ENCODE peak calls at places on chromosomes 12 and 14, in five cellular contexts. One of them, this sample, is unnamed.

GRCh38 chr12:113241191-113242017 is 20.1 kb downstream of the TPCN1 start:
- DNase-seq in left ventricle myocardium inferior: no peak
- DNase-seq in endothelial cell: no peak
- DNase-seq in CD8-positive, alpha-beta T cell: no peak
- DNase-seq in Peyer's patch: peak; percentile 88
- DNase-seq in this sample: peak; percentile 82

GRCh38 chr12:3295648-3296408 is 195.2 kb upstream of the PRMT8 start:
- DNase-seq in Peyer's patch: no peak
- DNase-seq in endothelial cell: no peak
- DNase-seq in left ventricle myocardium inferior: peak; percentile 65
- DNase-seq in CD8-positive, alpha-beta T cell: no peak
- DNase-seq in this sample: no peak

GRCh38 chr12:104747956-104748355 is 210.1 kb downstream of the SLC41A2 start:
- DNase-seq in Peyer's patch: no peak
- DNase-seq in left ventricle myocardium inferior: no peak
- DNase-seq in CD8-positive, alpha-beta T cell: no peak
- DNase-seq in endothelial cell: no peak
- DNase-seq in this sample: no peak

GRCh38 chr12:52924764-52925716 is 20.2 kb upstream of the KRT8 start:
- DNase-seq in Peyer's patch: peak; percentile 75
- DNase-seq in CD8-positive, alpha-beta T cell: no peak
- DNase-seq in left ventricle myocardium inferior: no peak
- DNase-seq in endothelial cell: no peak
- DNase-seq in this sample: peak; percentile 74

GRCh38 chr14:48974994-48975393 is 611.2 kb downstream of the RPS29 start:
- DNase-seq in left ventricle myocardium inferior: no peak
- DNase-seq in CD8-positive, alpha-beta T cell: no peak
- DNase-seq in Peyer's patch: no peak
- DNase-seq in endothelial cell: no peak
- DNase-seq in this sample: no peak

GRCh38 chr12:26431211-26431610 is 235.8 kb downstream of the SSPN start:
- DNase-seq in left ventricle myocardium inferior: no peak
- DNase-seq in endothelial cell: no peak
- DNase-seq in Peyer's patch: no peak
- DNase-seq in CD8-positive, alpha-beta T cell: no peak
- DNase-seq in this sample: no peak

GRCh38 chr14:58746261-58746660 is 108.5 kb downstream of the DACT1 start:
- DNase-seq in left ventricle myocardium inferior: no peak
- DNase-seq in Peyer's patch: no peak
- DNase-seq in CD8-positive, alpha-beta T cell: no peak
- DNase-seq in endothelial cell: no peak
- DNase-seq in this sample: no peak

GRCh38 chr12:15196678-15197267 is 24.4 kb downstream of the RERG start:
- DNase-seq in endothelial cell: no peak
- DNase-seq in Peyer's patch: no peak
- DNase-seq in left ventricle myocardium inferior: no peak
- DNase-seq in CD8-positive, alpha-beta T cell: no peak
- DNase-seq in this sample: no peak

GRCh38 chr14:104394606-104394910 is 185.0 kb upstream of the C14orf180 start:
- DNase-seq in endothelial cell: no peak
- DNase-seq in left ventricle myocardium inferior: peak; percentile 10
- DNase-seq in CD8-positive, alpha-beta T cell: peak; percentile 42
- DNase-seq in Peyer's patch: no peak
- DNase-seq in this sample: no peak

GRCh38 chr14:50677527-50678063 is 9.5 kb upstream of the SAV1 start:
- DNase-seq in Peyer's patch: no peak
- DNase-seq in left ventricle myocardium inferior: no peak
- DNase-seq in CD8-positive, alpha-beta T cell: no peak
- DNase-seq in endothelial cell: no peak
- DNase-seq in this sample: no peak

GRCh38 chr12:86950043-86950838 is 694.0 kb upstream of the MGAT4C start:
- DNase-seq in CD8-positive, alpha-beta T cell: no peak
- DNase-seq in endothelial cell: no peak
- DNase-seq in left ventricle myocardium inferior: no peak
- DNase-seq in Peyer's patch: no peak
- DNase-seq in this sample: no peak

GRCh38 chr12:29343022-29343799 is 37.8 kb downstream of the ERGIC2 start:
- DNase-seq in left ventricle myocardium inferior: no peak
- DNase-seq in CD8-positive, alpha-beta T cell: no peak
- DNase-seq in Peyer's patch: no peak
- DNase-seq in endothelial cell: no peak
- DNase-seq in this sample: no peak

GRCh38 chr12:68667286-68667685 is 19.5 kb upstream of the NUP107 start:
- DNase-seq in left ventricle myocardium inferior: no peak
- DNase-seq in endothelial cell: no peak
- DNase-seq in Peyer's patch: no peak
- DNase-seq in CD8-positive, alpha-beta T cell: no peak
- DNase-seq in this sample: no peak

GRCh38 chr12:7797698-7798398 is 8.6 kb downstream of the NANOG start:
- DNase-seq in endothelial cell: no peak
- DNase-seq in left ventricle myocardium inferior: no peak
- DNase-seq in Peyer's patch: no peak
- DNase-seq in CD8-positive, alpha-beta T cell: no peak
- DNase-seq in this sample: no peak

GRCh38 chr12:14756331-14757143 is 46.7 kb downstream of the WBP11 start:
- DNase-seq in left ventricle myocardium inferior: no peak
- DNase-seq in Peyer's patch: peak; percentile 64
- DNase-seq in endothelial cell: peak; percentile 53
- DNase-seq in CD8-positive, alpha-beta T cell: no peak
- DNase-seq in this sample: no peak

GRCh38 chr12:62261876-62262275 is 1.7 kb downstream of the USP15 start:
- DNase-seq in CD8-positive, alpha-beta T cell: no peak
- DNase-seq in endothelial cell: no peak
- DNase-seq in Peyer's patch: no peak
- DNase-seq in left ventricle myocardium inferior: no peak
- DNase-seq in this sample: no peak

GRCh38 chr14:21299562-21300130 is 19.8 kb downstream of the RPGRIP1 start:
- DNase-seq in left ventricle myocardium inferior: no peak
- DNase-seq in CD8-positive, alpha-beta T cell: no peak
- DNase-seq in endothelial cell: no peak
- DNase-seq in Peyer's patch: no peak
- DNase-seq in this sample: no peak

GRCh38 chr14:39268393-39268792 is 34.7 kb downstream of the MIA2 start:
- DNase-seq in Peyer's patch: no peak
- DNase-seq in endothelial cell: no peak
- DNase-seq in CD8-positive, alpha-beta T cell: no peak
- DNase-seq in left ventricle myocardium inferior: no peak
- DNase-seq in this sample: no peak

GRCh38 chr12:26287666-26288408 is 92.5 kb downstream of the SSPN start:
- DNase-seq in Peyer's patch: no peak
- DNase-seq in CD8-positive, alpha-beta T cell: no peak
- DNase-seq in endothelial cell: no peak
- DNase-seq in left ventricle myocardium inferior: peak; percentile 32
- DNase-seq in this sample: no peak

GRCh38 chr14:104600141-104600643 is 4.4 kb downstream of the TMEM179 start:
- DNase-seq in Peyer's patch: peak; percentile 31
- DNase-seq in CD8-positive, alpha-beta T cell: no peak
- DNase-seq in left ventricle myocardium inferior: no peak
- DNase-seq in endothelial cell: no peak
- DNase-seq in this sample: no peak

GRCh38 chr12:86233126-86233525 is 23.1 kb downstream of the MGAT4C start:
- DNase-seq in Peyer's patch: no peak
- DNase-seq in CD8-positive, alpha-beta T cell: no peak
- DNase-seq in left ventricle myocardium inferior: no peak
- DNase-seq in endothelial cell: no peak
- DNase-seq in this sample: no peak

GRCh38 chr12:52042706-52043385 is 8.4 kb upstream of the NR4A1 start:
- DNase-seq in Peyer's patch: no peak
- DNase-seq in left ventricle myocardium inferior: no peak
- DNase-seq in CD8-positive, alpha-beta T cell: no peak
- DNase-seq in endothelial cell: no peak
- DNase-seq in this sample: no peak

GRCh38 chr12:49942921-49943662 is 7.4 kb upstream of the AQP2 start:
- DNase-seq in endothelial cell: no peak
- DNase-seq in Peyer's patch: no peak
- DNase-seq in left ventricle myocardium inferior: no peak
- DNase-seq in CD8-positive, alpha-beta T cell: no peak
- DNase-seq in this sample: peak; percentile 69

GRCh38 chr12:52120951-52121847 is 41.7 kb downstream of the SMIM41 start:
- DNase-seq in endothelial cell: no peak
- DNase-seq in CD8-positive, alpha-beta T cell: no peak
- DNase-seq in left ventricle myocardium inferior: no peak
- DNase-seq in Peyer's patch: peak; percentile 46
- DNase-seq in this sample: no peak